ENCODE peak calls at places on chromosome 3, in four cellular contexts. D, S, V and T are unnamed samples.

GRCh38 chr3:152349397-152349796 is 80.7 kb downstream of the MBNL1 start:
- DNase-seq in D (no peak), S (peak; percentile 47), V (peak; percentile 32), T (peak; percentile 36)

GRCh38 chr3:15889936-15890335 is 92.2 kb upstream of the ANKRD28 start:
- DNase-seq in D (no peak), S (no peak), V (no peak), T (no peak)

GRCh38 chr3:32456429-32457130 is 46.1 kb downstream of the CMTM6 start:
- DNase-seq in D (no peak), S (no peak), V (no peak), T (no peak)

GRCh38 chr3:36864180-36865053 is 80.4 kb downstream of the TRANK1 start:
- DNase-seq in D (no peak), S (no peak), V (no peak), T (no peak)

GRCh38 chr3:73448041-73448440 is 176.7 kb downstream of the PDZRN3 start:
- DNase-seq in D (no peak), S (no peak), V (no peak), T (peak; percentile 21)

GRCh38 chr3:164533275-164533674 is 545.0 kb downstream of the SI start:
- DNase-seq in D (no peak), S (no peak), V (no peak), T (no peak)

GRCh38 chr3:113747719-113748046 is 848 bp downstream of the ATP6V1A start:
- DNase-seq in D (peak; percentile 13), S (peak; percentile 27), V (no peak), T (no peak)

GRCh38 chr3:37072892-37073291 is 79.6 kb downstream of the MLH1 start:
- DNase-seq in D (peak; percentile 39), S (peak; percentile 93), V (no peak), T (peak; percentile 93)

GRCh38 chr3:113297741-113298320 is 86.5 kb downstream of the BOC start:
- DNase-seq in D (no peak), S (no peak), V (no peak), T (no peak)

GRCh38 chr3:128486692-128487537 is 6.1 kb downstream of the GATA2 start:
- DNase-seq in D (no peak), S (peak; percentile 66), V (no peak), T (peak; percentile 41)

GRCh38 chr3:110027446-110027845 is 690.1 kb upstream of the DPPA4 start:
- DNase-seq in D (peak; percentile 76), S (peak; percentile 50), V (peak; percentile 64), T (peak; percentile 78)

GRCh38 chr3:128845119-128845518 is 34.3 kb upstream of the ACAD9 start:
- DNase-seq in D (no peak), S (no peak), V (no peak), T (no peak)

GRCh38 chr3:142027713-142028112 is 121.6 kb downstream of the TFDP2 start:
- DNase-seq in D (peak; percentile 33), S (peak; percentile 30), V (peak; percentile 64), T (no peak)

GRCh38 chr3:194107126-194107525 is 28.8 kb upstream of the HES1 start:
- DNase-seq in D (no peak), S (no peak), V (no peak), T (no peak)

GRCh38 chr3:192133271-192133670 is 594.1 kb downstream of the FGF12 start:
- DNase-seq in D (no peak), S (no peak), V (no peak), T (no peak)

GRCh38 chr3:172031957-172032356 is 7.4 kb upstream of the FNDC3B start:
- DNase-seq in D (no peak), S (peak; percentile 64), V (no peak), T (no peak)

GRCh38 chr3:100682854-100683760 is 26.2 kb upstream of the TFG start:
- DNase-seq in D (no peak), S (no peak), V (no peak), T (no peak)

GRCh38 chr3:50853936-50854335 is 179.2 kb downstream of the DOCK3 start:
- DNase-seq in D (no peak), S (no peak), V (no peak), T (no peak)

GRCh38 chr3:39631136-39631535 is 163.7 kb downstream of the MOBP start:
- DNase-seq in D (no peak), S (no peak), V (no peak), T (no peak)

GRCh38 chr3:142117052-142117451 is 32.3 kb downstream of the TFDP2 start:
- DNase-seq in D (peak; percentile 38), S (peak; percentile 50), V (no peak), T (peak; percentile 8)

GRCh38 chr3:24242012-24242698 is 252.5 kb downstream of the THRB start:
- DNase-seq in D (peak; percentile 59), S (peak; percentile 76), V (peak; percentile 74), T (peak; percentile 45)

GRCh38 chr3:164030194-164030593 is 1048.1 kb downstream of the SI start:
- DNase-seq in D (no peak), S (no peak), V (no peak), T (no peak)

GRCh38 chr3:181417748-181418147 is 294.0 kb upstream of the SOX2 start:
- DNase-seq in D (no peak), S (peak; percentile 2), V (no peak), T (no peak)

GRCh38 chr3:59527493-59527892 is 477.7 kb upstream of the CFAP20DC start:
- DNase-seq in D (no peak), S (no peak), V (no peak), T (no peak)

GRCh38 chr3:177905173-177905894 is 630.9 kb upstream of the KCNMB2 start:
- DNase-seq in D (peak; percentile 59), S (peak; percentile 97), V (peak; percentile 42), T (peak; percentile 90)

GRCh38 chr3:20054549-20054987 is 14.3 kb downstream of the KAT2B start:
- DNase-seq in D (peak; percentile 99), S (peak; percentile 83), V (peak; percentile 82), T (peak; percentile 78)

GRCh38 chr3:137612293-137612692 is 151.8 kb upstream of the SOX14 start:
- DNase-seq in D (no peak), S (no peak), V (no peak), T (no peak)

GRCh38 chr3:37793889-37794591 is 67.6 kb upstream of the CTDSPL start:
- DNase-seq in D (no peak), S (no peak), V (no peak), T (no peak)

GRCh38 chr3:101896103-101896757 is 46.9 kb downstream of the NFKBIZ start:
- DNase-seq in D (no peak), S (no peak), V (no peak), T (peak; percentile 59)

GRCh38 chr3:112136046-112136445 is 3.0 kb upstream of the GCSAM start:
- DNase-seq in D (no peak), S (no peak), V (no peak), T (no peak)